ENCODE peak calls at places on chromosomes 2 and 18, in eight cellular contexts. X is astrocyte of the spinal cord, D is foreskin fibroblast, V is activated B cell treated with CpG ODN at 0.5 μM for 24 hours, A is tibial nerve, T is mesothelial cell of epicardium, F is adrenal gland, O is heart right ventricle. M is an unnamed sample.

GRCh38 chr2:95376311-95377215 is 25.9 kb upstream of the FAHD2A start:
- DNase-seq in X (no peak), D (no peak), V (no peak), A (peak), T (no peak), F (no peak), O (no peak), M (no peak)

GRCh38 chr2:168757223-168757622 is 45.2 kb upstream of the NOSTRIN start:
- DNase-seq in X (no peak), D (no peak), V (no peak), A (no peak), T (no peak), F (no peak), O (no peak), M (no peak)

GRCh38 chr18:22207022-22207758 is 37.8 kb downstream of the GATA6 start:
- DNase-seq in X (no peak), D (no peak), V (no peak), A (no peak), T (no peak), F (peak), O (no peak), M (no peak)

GRCh38 chr2:46098606-46099005 is 198.6 kb upstream of the EPAS1 start:
- DNase-seq in X (peak), D (peak), V (no peak), A (no peak), T (no peak), F (no peak), O (no peak), M (peak)

GRCh38 chr2:127208313-127208712 is 11.8 kb downstream of the CYP27C1 start:
- DNase-seq in X (no peak), D (peak), V (no peak), A (no peak), T (no peak), F (no peak), O (no peak), M (no peak)

GRCh38 chr2:173963323-173963816 is 1.8 kb downstream of the SP3 start:
- DNase-seq in X (peak), D (peak), V (no peak), A (no peak), T (no peak), F (peak), O (peak), M (peak)

GRCh38 chr18:63378919-63379638 is 12.1 kb upstream of the KDSR start:
- DNase-seq in X (peak), D (no peak), V (no peak), A (no peak), T (no peak), F (no peak), O (no peak), M (no peak)

GRCh38 chr2:54255230-54256090 is 569 bp downstream of the TSPYL6 start:
- DNase-seq in X (no peak), D (no peak), V (no peak), A (no peak), T (no peak), F (no peak), O (no peak), M (no peak)

GRCh38 chr2:158456309-158457066 is at the start of the genes CCDC148 and PKP4:
- DNase-seq in X (peak), D (peak), V (peak), A (peak), T (peak), F (peak), O (peak), M (peak)
- TF ChIP-seq CTCF in X (peak), D (peak), V (no peak), A (peak), T (no peak), F (peak), O (no peak), M (no peak)

GRCh38 chr18:11310476-11311086 is 161.2 kb upstream of the PIEZO2 start:
- DNase-seq in X (peak), D (peak), V (no peak), A (no peak), T (no peak), F (peak), O (peak), M (no peak)
- TF ChIP-seq CTCF in X (peak), D (peak), V (no peak), A (no peak), T (peak), F (peak), O (peak), M (peak)

GRCh38 chr18:72539861-72540260 is 4.3 kb downstream of the CBLN2 start:
- DNase-seq in X (no peak), D (no peak), V (no peak), A (no peak), T (no peak), F (no peak), O (no peak), M (no peak)

GRCh38 chr18:72544092-72544886 is at the start of gene CBLN2:
- DNase-seq in X (peak), D (peak), V (peak), A (no peak), T (peak), F (peak), O (peak), M (peak)

GRCh38 chr18:72542993-72543361 is 1.2 kb downstream of the CBLN2 start:
- DNase-seq in X (peak), D (peak), V (no peak), A (no peak), T (no peak), F (no peak), O (no peak), M (no peak)

GRCh38 chr18:72543362-72544055 is 633 bp downstream of the CBLN2 start:
- DNase-seq in X (no peak), D (peak), V (no peak), A (no peak), T (no peak), F (no peak), O (no peak), M (no peak)

GRCh38 chr18:72541871-72542690 is 2.1 kb downstream of the CBLN2 start:
- DNase-seq in X (peak), D (peak), V (no peak), A (no peak), T (no peak), F (no peak), O (no peak), M (no peak)
- TF ChIP-seq CTCF in X (peak), D (no peak), V (no peak), A (no peak), T (no peak), F (no peak), O (no peak), M (no peak)

GRCh38 chr2:151051584-151052220 is 210.0 kb downstream of the RBM43 start:
- DNase-seq in X (peak), D (peak), V (no peak), A (no peak), T (no peak), F (peak), O (peak), M (peak)
- TF ChIP-seq CTCF in X (peak), D (peak), V (no peak), A (peak), T (peak), F (peak), O (peak), M (peak)

GRCh38 chr18:10351221-10351795 is 103.1 kb upstream of the APCDD1 start:
- DNase-seq in X (no peak), D (peak), V (no peak), A (no peak), T (no peak), F (no peak), O (no peak), M (no peak)
- TF ChIP-seq CTCF in X (no peak), D (no peak), V (no peak), A (no peak), T (no peak), F (no peak), O (no peak), M (no peak)

M was measured in HFFc6.